ENCODE peak calls at places on chromosome 14, in five cellular contexts. C is K562, U is HCT116, R is HepG2, T is GM12878. H is an unnamed sample.

GRCh38 chr14:92993302-92993701 is 70.4 kb downstream of the CHGA start:
- DNase-seq in C (no peak), T (no peak), R (peak), U (no peak), H (no peak)

GRCh38 chr14:68675233-68675577 is 117.7 kb downstream of the ZFP36L1 start:
- DNase-seq in T (no peak), C (no peak), R (peak), U (no peak), H (no peak)

GRCh38 chr14:101561145-101561896 is at the start of gene DIO3:
- DNase-seq in U (peak), R (no peak), T (no peak), C (no peak), H (no peak)

GRCh38 chr14:91835197-91835919 is 32.0 kb downstream of the TC2N start:
- DNase-seq in C (no peak), U (no peak), T (no peak), R (no peak), H (no peak)

GRCh38 chr14:104731249-104731924 is 7.4 kb downstream of the ADSS1 start:
- DNase-seq in U (no peak), T (no peak), C (peak), R (peak), H (no peak)

GRCh38 chr14:100710391-100711116 is 16.1 kb upstream of the DLK1 start:
- DNase-seq in R (no peak), T (no peak), U (no peak), C (no peak), H (no peak)

GRCh38 chr14:74611672-74612345 is at the start of gene LTBP2:
- DNase-seq in C (no peak), U (no peak), R (no peak), T (no peak), H (no peak)

GRCh38 chr14:99133563-99134332 is 138.2 kb downstream of the BCL11B start:
- DNase-seq in U (no peak), C (no peak), R (no peak), T (no peak), H (no peak)

GRCh38 chr14:25006961-25007795 is 42.8 kb downstream of the STXBP6 start:
- DNase-seq in R (peak), T (no peak), U (no peak), C (no peak), H (no peak)

GRCh38 chr14:23555882-23556699 is at the start of gene THTPA:
- DNase-seq in T (peak), R (peak), U (peak), C (peak), H (no peak)

GRCh38 chr14:75286313-75286712 is 7.7 kb downstream of the FOS start:
- DNase-seq in T (no peak), C (no peak), U (no peak), R (no peak), H (no peak)

GRCh38 chr14:43479751-43480150 is 1027.3 kb downstream of the FSCB start:
- DNase-seq in C (no peak), T (no peak), R (no peak), U (no peak), H (no peak)

GRCh38 chr14:70882771-70883492 is 24.3 kb upstream of the PCNX1 start:
- DNase-seq in C (no peak), U (no peak), R (no peak), T (peak), H (no peak)

GRCh38 chr14:79629891-79630560 is 581.3 kb downstream of the DIO2 start:
- DNase-seq in R (no peak), U (no peak), C (no peak), T (no peak), H (no peak)

GRCh38 chr14:24296341-24297157 is 3.0 kb downstream of the DHRS1 start:
- DNase-seq in C (peak), T (peak), R (peak), U (no peak), H (peak)

GRCh38 chr14:28901631-28902030 is 135.0 kb downstream of the FOXG1 start:
- DNase-seq in C (no peak), R (no peak), U (no peak), T (no peak), H (no peak)

GRCh38 chr14:74956280-74957072 is 1.1 kb upstream of the PGF start:
- DNase-seq in C (no peak), R (no peak), T (no peak), U (no peak), H (no peak)

GRCh38 chr14:105860615-105861580 is 334.5 kb downstream of the TMEM121 start:
- DNase-seq in R (no peak), C (no peak), T (no peak), U (no peak), H (no peak)

GRCh38 chr14:51457858-51458562 is 193.7 kb upstream of the FRMD6 start:
- DNase-seq in U (no peak), R (no peak), T (no peak), C (no peak), H (no peak)

GRCh38 chr14:69077841-69078240 is 75.1 kb downstream of the DCAF5 start:
- DNase-seq in T (no peak), U (no peak), C (no peak), R (no peak), H (no peak)

GRCh38 chr14:30005114-30005698 is 77.6 kb upstream of the PRKD1 start:
- DNase-seq in T (no peak), C (peak), R (peak), U (no peak), H (no peak)

DNA sequence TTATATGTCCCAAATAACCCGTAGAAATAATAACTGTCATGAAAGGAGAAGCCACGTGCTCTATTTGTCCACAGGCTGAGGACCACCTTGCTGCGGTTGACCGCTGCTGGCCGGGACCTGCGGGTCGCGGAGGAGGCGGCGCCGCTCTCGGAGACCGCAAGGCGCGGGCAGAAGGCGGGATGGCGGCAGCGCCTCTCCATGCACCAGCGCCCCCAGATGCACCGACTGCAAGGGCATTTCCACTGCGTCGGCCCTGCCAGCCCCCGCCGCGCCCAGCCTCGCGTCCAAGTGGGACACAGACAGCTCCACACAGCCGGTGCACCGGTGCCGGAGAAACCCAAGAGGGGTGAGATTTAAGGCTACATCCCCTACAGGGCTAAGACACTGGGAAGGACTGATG is 21.0 kb downstream of the RPGRIP1 start:
- DNase-seq in U (no peak), R (no peak), T (no peak), C (no peak), H (peak)
- TF ChIP-seq SRF in U (no peak), R (no peak), T (no peak), C (no peak), H (no peak)

GRCh38 chr14:56534656-56535055 is 44.9 kb upstream of the TMEM260 start:
- DNase-seq in R (no peak), U (no peak), C (no peak), T (no peak), H (no peak)
- TF ChIP-seq SRF in R (no peak), U (no peak), C (no peak), T (no peak), H (no peak)

DNA sequence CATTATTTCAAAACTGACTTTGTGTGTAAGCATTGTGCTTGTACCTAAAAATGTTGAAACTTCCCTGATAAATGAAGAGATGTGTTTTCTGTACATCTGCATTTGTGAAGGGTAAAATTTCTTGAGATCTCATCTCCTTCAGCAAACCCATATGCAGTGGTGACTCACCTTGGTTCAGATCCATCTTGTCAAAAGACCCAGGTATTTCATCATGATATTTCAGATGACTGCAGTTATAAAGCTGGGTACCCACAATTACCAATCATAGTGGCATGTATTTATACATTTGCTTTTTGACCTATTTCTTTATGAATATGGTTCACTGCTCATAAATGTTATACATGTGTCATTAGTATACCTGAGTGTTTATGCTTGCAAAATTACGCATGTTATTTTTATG is 1213.6 kb downstream of the GALC start:
- DNase-seq in U (no peak), R (no peak), T (no peak), C (no peak), H (no peak)
- TF ChIP-seq SRF in U (no peak), R (no peak), T (no peak), C (no peak), H (no peak)

GRCh38 chr14:39426605-39427004 is 5.6 kb downstream of the FBXO33 start:
- DNase-seq in U (no peak), C (no peak), R (peak), T (no peak), H (no peak)
- TF ChIP-seq SRF in U (no peak), C (no peak), R (no peak), T (no peak), H (no peak)

GRCh38 chr14:61563162-61563511 is 132.2 kb upstream of the HIF1A start:
- DNase-seq in R (no peak), T (no peak), C (no peak), U (no peak), H (no peak)

GRCh38 chr14:61561657-61562276 is 133.5 kb upstream of the HIF1A start:
- DNase-seq in U (peak), T (no peak), C (no peak), R (peak), H (no peak)

GRCh38 chr14:61563880-61564622 is 131.3 kb upstream of the HIF1A start:
- DNase-seq in R (no peak), C (no peak), T (no peak), U (no peak), H (no peak)

GRCh38 chr14:61561144-61561543 is 134.2 kb upstream of the HIF1A start:
- DNase-seq in C (peak), T (no peak), R (peak), U (no peak), H (no peak)

GRCh38 chr14:61562321-61563161 is 132.8 kb upstream of the HIF1A start:
- DNase-seq in R (peak), C (peak), U (peak), T (no peak), H (no peak)
- TF ChIP-seq SRF in R (no peak), C (no peak), U (no peak), T (no peak), H (no peak)

DNA sequence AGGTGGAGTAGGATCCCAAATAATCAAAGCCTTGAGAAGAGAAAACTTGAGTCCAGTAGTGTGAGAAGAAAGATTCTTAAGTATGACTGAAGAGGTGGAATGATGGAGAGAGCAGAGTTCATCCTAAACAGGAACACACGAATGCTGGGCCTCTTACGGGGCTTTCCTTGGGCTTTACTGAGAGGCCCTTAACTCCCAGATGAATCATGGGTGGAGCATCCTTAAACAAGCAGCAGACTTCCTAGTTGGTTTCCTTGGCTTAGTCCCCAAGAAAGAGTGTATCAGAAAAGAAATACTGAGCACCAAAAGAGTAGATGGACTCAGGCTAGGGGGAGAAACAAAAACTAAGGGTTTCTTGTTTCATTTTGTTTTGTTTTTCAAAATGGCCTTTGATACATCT is 132.5 kb downstream of the GPR135 start:
- DNase-seq in U (no peak), R (no peak), C (no peak), T (no peak), H (no peak)
- TF ChIP-seq SRF in U (no peak), R (no peak), C (no peak), T (no peak), H (no peak)